ENCODE peak calls at places on chromosomes 3 and 15, in seven cellular contexts. R is neuronal stem cell, D is H9, U is mesendoderm, P is H1, F is trophoblast cell, O is mesenchymal stem cell. M is an unnamed sample.
A peak's percentile ranks its signal among the peaks of the same experiment; 100 is the strongest.

GRCh38 chr3:30232546-30232945 is 373.9 kb upstream of the TGFBR2 start:
- DNase-seq in P (no peak), D (no peak), O (no peak), F (no peak), U (peak; percentile 44), R (no peak), M (no peak)

GRCh38 chr3:42638339-42638842 is 15.1 kb upstream of the ZBTB47 start:
- DNase-seq in U (no peak), R (no peak), O (no peak), D (no peak), P (no peak), F (no peak), M (no peak)

GRCh38 chr3:38842266-38842965 is 26.4 kb upstream of the SCN10A start:
- DNase-seq in U (peak; percentile 61), R (no peak), F (no peak), O (no peak), D (no peak), P (no peak), M (no peak)

GRCh38 chr15:45186771-45187577 is 792 bp downstream of the SHF start:
- DNase-seq in D (peak; percentile 47), O (no peak), F (peak; percentile 26), U (peak; percentile 48), P (no peak), R (no peak), M (no peak)

GRCh38 chr3:45409921-45410320 is 21.5 kb downstream of the LARS2 start:
- DNase-seq in R (no peak), F (no peak), O (no peak), U (no peak), D (no peak), P (no peak), M (no peak)

GRCh38 chr3:160665784-160666526 is 11.0 kb upstream of the ARL14 start:
- DNase-seq in F (no peak), P (no peak), D (no peak), R (no peak), U (peak; percentile 94), O (peak; percentile 95), M (peak; percentile 91)

GRCh38 chr3:120355486-120355885 is 6.3 kb upstream of the LRRC58 start:
- DNase-seq in P (no peak), U (no peak), F (no peak), R (no peak), O (no peak), D (no peak), M (no peak)

GRCh38 chr3:126816956-126817777 is 113.1 kb downstream of the CHCHD6 start:
- DNase-seq in U (no peak), F (no peak), D (no peak), O (peak; percentile 3), R (no peak), P (no peak), M (no peak)

GRCh38 chr3:177364236-177364635 is 167.0 kb upstream of the TBL1XR1 start:
- DNase-seq in O (no peak), F (no peak), P (no peak), D (no peak), U (no peak), R (no peak), M (no peak)

GRCh38 chr15:91468861-91469260 is 368.8 kb downstream of the SV2B start:
- DNase-seq in P (no peak), D (no peak), F (no peak), R (no peak), U (peak; percentile 77), O (no peak), M (no peak)

GRCh38 chr3:133136114-133137041 is 98.2 kb downstream of the TMEM108 start:
- DNase-seq in U (no peak), R (no peak), O (no peak), P (no peak), D (no peak), F (no peak), M (no peak)

GRCh38 chr3:11600501-11601282 is 43.0 kb downstream of the VGLL4 start:
- DNase-seq in F (peak; percentile 99), P (peak; percentile 66), D (peak; percentile 81), R (peak; percentile 78), U (peak; percentile 99), O (peak; percentile 99), M (peak; percentile 100)

GRCh38 chr3:9246196-9246595 is 3.2 kb downstream of the SRGAP3 start:
- DNase-seq in O (no peak), F (peak; percentile 7), U (no peak), R (no peak), D (peak; percentile 10), P (no peak), M (no peak)

GRCh38 chr3:155026999-155027591 is 53.0 kb upstream of the MME start:
- DNase-seq in P (no peak), F (no peak), O (peak; percentile 63), R (no peak), U (peak; percentile 54), D (no peak), M (peak; percentile 39)

GRCh38 chr3:101824691-101825090 is 24.6 kb upstream of the NFKBIZ start:
- DNase-seq in D (no peak), U (no peak), R (no peak), O (no peak), F (no peak), P (no peak), M (no peak)

GRCh38 chr3:81758275-81758674 is 3.2 kb downstream of the GBE1 start:
- DNase-seq in O (no peak), D (no peak), U (no peak), F (no peak), R (no peak), P (no peak), M (peak; percentile 77)

GRCh38 chr15:90918835-90919234 is 13.5 kb downstream of the HDDC3 start:
- DNase-seq in R (no peak), O (no peak), D (no peak), F (no peak), P (no peak), U (no peak), M (no peak)

GRCh38 chr15:25710184-25710583 is 152.9 kb downstream of the ATP10A start:
- DNase-seq in D (peak; percentile 83), R (peak; percentile 30), P (peak; percentile 34), F (peak; percentile 78), U (peak; percentile 63), O (no peak), M (no peak)

GRCh38 chr15:71809346-71809745 is 1.0 kb upstream of the NR2E3 start:
- DNase-seq in D (no peak), P (no peak), F (no peak), O (no peak), R (no peak), U (no peak), M (no peak)

GRCh38 chr3:65557915-65558564 is 480.7 kb downstream of the MAGI1 start:
- DNase-seq in O (no peak), D (no peak), P (no peak), R (no peak), U (no peak), F (no peak), M (no peak)

GRCh38 chr3:108472011-108472591 is 38.3 kb downstream of the MYH15 start:
- DNase-seq in O (peak; percentile 84), U (peak; percentile 62), F (peak; percentile 24), P (no peak), D (no peak), R (no peak), M (peak; percentile 95)

GRCh38 chr3:50352762-50353161 is 2.1 kb downstream of the CYB561D2 start:
- DNase-seq in R (no peak), P (no peak), O (peak; percentile 47), U (no peak), D (no peak), F (peak; percentile 34), M (peak; percentile 29)

GRCh38 chr15:27487846-27488245 is 516.9 kb downstream of the GABRG3 start:
- DNase-seq in R (no peak), D (no peak), F (no peak), P (no peak), U (no peak), O (no peak), M (no peak)
- H3K18ac ChIP-seq in R (no peak overlapping the region), D (no peak overlapping the region), F (no peak overlapping the region), P (no peak overlapping the region), U (no peak overlapping the region), O (no peak overlapping the region), M (no peak overlapping the region)

DNA sequence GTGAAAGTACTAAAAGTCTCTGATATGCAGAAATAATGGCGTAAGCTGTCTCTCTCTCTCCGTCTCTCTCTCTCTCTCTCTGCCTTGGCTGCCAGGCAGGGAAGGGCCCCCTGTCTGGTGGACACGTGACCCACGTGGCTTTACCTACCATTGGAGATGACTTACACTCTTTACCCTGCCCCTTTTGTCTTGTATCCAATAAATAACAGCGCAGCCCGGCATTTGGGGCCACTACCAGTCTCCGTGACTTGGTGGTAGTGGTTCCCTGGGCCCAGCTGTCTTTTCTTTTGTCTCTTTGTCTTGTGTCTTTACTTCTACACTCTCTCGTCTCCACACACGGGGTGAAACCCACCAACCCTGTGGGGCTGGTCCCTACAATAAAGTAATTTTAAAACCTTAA is 12.2 kb upstream of the TMEM40 start:
- DNase-seq in R (no peak), U (no peak), F (no peak), O (no peak), D (no peak), P (no peak), M (no peak)
- H3K18ac ChIP-seq in R (no peak overlapping the region), U (no peak overlapping the region), F (no peak overlapping the region), O (no peak overlapping the region), D (no peak overlapping the region), P (no peak overlapping the region), M (no peak overlapping the region)

GRCh38 chr3:15726881-15727280 is 70.9 kb downstream of the ANKRD28 start:
- DNase-seq in P (no peak), O (no peak), R (no peak), D (no peak), U (no peak), F (no peak), M (no peak)

GRCh38 chr3:15722877-15723623 is 74.7 kb downstream of the ANKRD28 start:
- DNase-seq in D (no peak), O (no peak), U (no peak), F (peak; percentile 5), R (no peak), P (no peak), M (no peak)

GRCh38 chr3:15726043-15726442 is 71.7 kb downstream of the ANKRD28 start:
- DNase-seq in O (no peak), U (peak; percentile 10), F (peak; percentile 23), P (no peak), R (no peak), D (no peak), M (peak; percentile 54)

GRCh38 chr3:15723624-15723884 is 74.2 kb downstream of the ANKRD28 start:
- DNase-seq in U (no peak), F (no peak), D (no peak), R (no peak), O (no peak), P (no peak), M (no peak)

GRCh38 chr3:15724446-15724845 is 73.3 kb downstream of the ANKRD28 start:
- DNase-seq in U (no peak), F (no peak), O (no peak), D (no peak), R (no peak), P (no peak), M (no peak)
- H3K18ac ChIP-seq in U (no peak overlapping the region), F (no peak overlapping the region), O (no peak overlapping the region), D (no peak overlapping the region), R (no peak overlapping the region), P (no peak overlapping the region), M (no peak overlapping the region)

GRCh38 chr3:143627336-143627735 is 220.9 kb downstream of the SLC9A9 start:
- DNase-seq in F (no peak), R (no peak), U (no peak), D (no peak), P (no peak), O (peak; percentile 44), M (peak; percentile 3)
- H3K18ac ChIP-seq in F (no peak overlapping the region), R (no peak overlapping the region), U (no peak overlapping the region), D (no peak overlapping the region), P (no peak overlapping the region), O (no peak overlapping the region), M (no peak overlapping the region)

M was measured in IMR-90.